ENCODE peak calls at places on chromosome 6, in six cellular contexts. One of them, this sample, is unnamed.

GRCh38 chr6:14177413-14178082 is 60.0 kb downstream of the CD83 start:
- DNase-seq in PC-9: no peak
- DNase-seq in tibial nerve: no peak
- DNase-seq in GM12865: no peak
- DNase-seq in omental fat pad: no peak
- DNase-seq in neural crest cell: no peak
- DNase-seq in this sample: no peak

GRCh38 chr6:101114703-101115102 is 233.6 kb upstream of the ASCC3 start:
- DNase-seq in PC-9: no peak
- DNase-seq in tibial nerve: no peak
- DNase-seq in GM12865: peak
- DNase-seq in omental fat pad: no peak
- DNase-seq in neural crest cell: peak
- DNase-seq in this sample: no peak

GRCh38 chr6:11083491-11083890 is 10.1 kb upstream of the SMIM13 start:
- DNase-seq in PC-9: no peak
- DNase-seq in tibial nerve: no peak
- DNase-seq in GM12865: no peak
- DNase-seq in omental fat pad: no peak
- DNase-seq in neural crest cell: no peak
- DNase-seq in this sample: no peak

GRCh38 chr6:164097557-164098398 is 683.3 kb downstream of the QKI start:
- DNase-seq in PC-9: no peak
- DNase-seq in tibial nerve: no peak
- DNase-seq in GM12865: no peak
- DNase-seq in omental fat pad: no peak
- DNase-seq in neural crest cell: no peak
- DNase-seq in this sample: no peak

GRCh38 chr6:45690846-45691245 is 313.1 kb upstream of the SUPT3H start:
- DNase-seq in PC-9: peak
- DNase-seq in tibial nerve: no peak
- DNase-seq in GM12865: no peak
- DNase-seq in omental fat pad: no peak
- DNase-seq in neural crest cell: no peak
- DNase-seq in this sample: no peak

GRCh38 chr6:133547136-133547535 is 306.0 kb downstream of the EYA4 start:
- DNase-seq in PC-9: no peak
- DNase-seq in tibial nerve: no peak
- DNase-seq in GM12865: peak
- DNase-seq in omental fat pad: no peak
- DNase-seq in neural crest cell: no peak
- DNase-seq in this sample: no peak

GRCh38 chr6:31651602-31652191 is 764 bp downstream of the BAG6 start:
- DNase-seq in PC-9: peak
- DNase-seq in tibial nerve: peak
- DNase-seq in GM12865: peak
- DNase-seq in omental fat pad: no peak
- DNase-seq in neural crest cell: no peak
- DNase-seq in this sample: no peak

GRCh38 chr6:44649365-44650025 is 262.0 kb downstream of the CDC5L start:
- DNase-seq in PC-9: no peak
- DNase-seq in tibial nerve: no peak
- DNase-seq in GM12865: no peak
- DNase-seq in omental fat pad: no peak
- DNase-seq in neural crest cell: no peak
- DNase-seq in this sample: no peak

GRCh38 chr6:1607557-1608221 is 2.0 kb upstream of the FOXC1 start:
- DNase-seq in PC-9: peak
- DNase-seq in tibial nerve: no peak
- DNase-seq in GM12865: peak
- DNase-seq in omental fat pad: no peak
- DNase-seq in neural crest cell: no peak
- DNase-seq in this sample: no peak

GRCh38 chr6:90025418-90026089 is 131.3 kb downstream of the GJA10 start:
- DNase-seq in PC-9: no peak
- DNase-seq in tibial nerve: no peak
- DNase-seq in GM12865: no peak
- DNase-seq in omental fat pad: no peak
- DNase-seq in neural crest cell: no peak
- DNase-seq in this sample: no peak

GRCh38 chr6:156877126-156877863 is 100.1 kb downstream of the ARID1B start:
- DNase-seq in PC-9: no peak
- DNase-seq in tibial nerve: peak
- DNase-seq in GM12865: no peak
- DNase-seq in omental fat pad: no peak
- DNase-seq in neural crest cell: no peak
- DNase-seq in this sample: no peak

GRCh38 chr6:36874016-36874442 is 574 bp downstream of the PPIL1 start:
- DNase-seq in PC-9: no peak
- DNase-seq in tibial nerve: no peak
- DNase-seq in GM12865: no peak
- DNase-seq in omental fat pad: peak
- DNase-seq in neural crest cell: no peak
- DNase-seq in this sample: no peak

GRCh38 chr6:69090132-69090531 is 455.1 kb downstream of the ADGRB3 start:
- DNase-seq in PC-9: no peak
- DNase-seq in tibial nerve: no peak
- DNase-seq in GM12865: no peak
- DNase-seq in omental fat pad: no peak
- DNase-seq in neural crest cell: no peak
- DNase-seq in this sample: no peak

DNA sequence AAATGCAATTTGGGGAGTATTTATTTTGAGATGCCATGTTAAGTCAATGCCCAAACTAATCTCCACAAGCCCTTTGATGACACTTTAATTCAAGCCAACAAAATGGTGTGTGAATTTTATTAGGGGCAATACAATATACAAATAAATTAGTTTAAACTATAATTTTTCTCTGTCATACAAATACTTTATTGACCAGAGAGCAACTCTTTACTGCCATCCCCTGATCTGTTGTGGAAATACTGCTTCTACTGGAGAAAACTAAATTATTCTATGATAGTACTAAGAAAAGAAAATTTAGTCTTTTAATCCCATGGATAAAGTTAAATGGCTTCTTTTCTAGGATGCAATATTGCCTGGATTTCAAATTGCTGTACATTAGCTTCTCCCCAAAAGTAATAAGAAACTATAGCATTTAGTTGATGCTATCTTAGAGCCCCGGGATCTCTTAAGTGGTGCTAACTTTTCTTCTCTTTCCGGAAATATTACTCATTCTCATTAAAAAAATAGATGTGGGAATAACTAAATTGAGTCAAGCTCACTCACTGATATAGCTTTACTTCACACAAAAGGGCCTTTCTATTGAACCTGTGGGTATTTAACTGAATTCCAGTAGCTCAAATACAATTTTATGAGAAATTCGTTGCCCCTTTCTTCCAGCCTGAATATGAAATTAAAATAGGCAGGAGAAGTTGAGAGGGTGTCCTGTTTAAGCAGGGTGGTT is 49.2 kb downstream of the SMPDL3A start:
- DNase-seq in PC-9: no peak
- DNase-seq in tibial nerve: no peak
- DNase-seq in GM12865: no peak
- DNase-seq in omental fat pad: no peak
- DNase-seq in neural crest cell: no peak
- DNase-seq in this sample: no peak
- TF ChIP-seq CTCF in PC-9: peak
- TF ChIP-seq CTCF in tibial nerve: peak
- TF ChIP-seq CTCF in GM12865: no peak
- TF ChIP-seq CTCF in omental fat pad: no peak
- TF ChIP-seq CTCF in neural crest cell: peak
- TF ChIP-seq CTCF in this sample: no peak

GRCh38 chr6:22349528-22349927 is 52.7 kb upstream of the PRL start:
- DNase-seq in PC-9: no peak
- DNase-seq in tibial nerve: no peak
- DNase-seq in GM12865: no peak
- DNase-seq in omental fat pad: no peak
- DNase-seq in neural crest cell: no peak
- DNase-seq in this sample: no peak

GRCh38 chr6:22349051-22349450 is 52.2 kb upstream of the PRL start:
- DNase-seq in PC-9: no peak
- DNase-seq in tibial nerve: no peak
- DNase-seq in GM12865: no peak
- DNase-seq in omental fat pad: no peak
- DNase-seq in neural crest cell: no peak
- DNase-seq in this sample: no peak

DNA sequence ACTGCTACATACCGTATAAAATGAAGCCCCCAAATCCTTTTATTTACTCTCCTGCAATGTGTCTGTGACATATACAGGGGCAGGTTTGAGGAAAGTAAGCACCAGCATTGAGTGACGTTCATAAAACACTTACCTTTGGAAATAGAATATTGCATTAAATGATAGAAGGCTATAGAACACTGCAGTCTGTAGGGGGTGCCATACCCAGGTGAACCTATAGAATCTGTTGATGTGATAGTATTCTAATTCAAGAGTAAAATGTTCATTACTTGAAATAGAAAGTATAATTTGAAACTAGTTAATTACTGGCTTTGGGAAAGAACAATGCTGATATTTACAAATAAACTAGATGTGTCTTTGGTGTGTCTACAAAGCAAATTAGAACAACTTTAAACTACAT is 47.0 kb upstream of the PRL start:
- DNase-seq in PC-9: no peak
- DNase-seq in tibial nerve: no peak
- DNase-seq in GM12865: no peak
- DNase-seq in omental fat pad: no peak
- DNase-seq in neural crest cell: no peak
- DNase-seq in this sample: no peak
- TF ChIP-seq CTCF in PC-9: peak
- TF ChIP-seq CTCF in tibial nerve: no peak
- TF ChIP-seq CTCF in GM12865: peak
- TF ChIP-seq CTCF in omental fat pad: no peak
- TF ChIP-seq CTCF in neural crest cell: peak
- TF ChIP-seq CTCF in this sample: no peak

DNA sequence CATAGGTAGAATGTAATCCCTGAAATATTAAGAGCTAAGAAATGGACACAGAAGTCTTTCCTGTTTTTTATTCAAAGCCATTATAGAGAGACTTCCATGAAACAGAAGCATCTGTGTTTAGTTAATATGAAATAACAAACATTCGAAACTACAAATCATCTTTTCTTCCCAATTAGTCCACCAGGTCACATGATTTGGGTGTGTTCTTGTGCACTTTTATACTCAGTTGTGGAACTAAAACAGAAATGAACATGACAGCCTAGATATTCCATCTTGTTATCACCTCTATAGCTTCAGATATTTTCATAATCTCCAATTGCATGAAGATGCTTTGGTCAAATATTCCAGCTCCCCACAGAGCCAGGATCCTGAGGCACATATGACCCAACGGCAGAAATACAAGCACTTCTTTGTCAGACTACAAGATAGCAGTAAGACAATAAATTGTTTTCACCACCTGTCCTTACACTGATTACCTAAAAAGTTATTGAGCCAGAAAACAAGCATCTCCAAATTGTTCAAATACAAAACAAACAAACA is 116.8 kb upstream of the BEND6 start:
- DNase-seq in PC-9: no peak
- DNase-seq in tibial nerve: no peak
- DNase-seq in GM12865: no peak
- DNase-seq in omental fat pad: no peak
- DNase-seq in neural crest cell: no peak
- DNase-seq in this sample: no peak
- TF ChIP-seq CTCF in PC-9: no peak
- TF ChIP-seq CTCF in tibial nerve: no peak
- TF ChIP-seq CTCF in GM12865: no peak
- TF ChIP-seq CTCF in omental fat pad: no peak
- TF ChIP-seq CTCF in neural crest cell: no peak
- TF ChIP-seq CTCF in this sample: no peak

DNA sequence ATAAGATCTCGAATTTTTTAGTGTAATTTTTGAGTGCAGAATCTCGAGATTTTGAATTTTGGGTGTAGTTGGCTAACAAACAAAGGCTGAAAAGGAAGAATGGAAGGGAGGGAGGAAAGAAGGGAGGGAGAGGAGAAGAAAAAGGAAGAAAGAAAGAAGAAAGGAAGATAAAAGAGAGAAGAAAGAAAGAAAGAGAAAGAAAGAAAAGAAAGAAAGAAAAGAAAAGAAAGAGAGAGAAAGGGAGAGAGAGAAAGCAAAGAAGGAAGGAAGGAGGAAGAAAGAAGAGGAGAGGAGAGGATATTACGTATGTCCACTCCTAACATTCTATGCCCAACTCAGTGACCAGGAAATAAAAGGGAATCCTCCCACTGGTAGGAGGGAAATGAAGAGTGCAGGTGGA is 169.6 kb downstream of the TBXT start:
- DNase-seq in PC-9: no peak
- DNase-seq in tibial nerve: no peak
- DNase-seq in GM12865: no peak
- DNase-seq in omental fat pad: no peak
- DNase-seq in neural crest cell: no peak
- DNase-seq in this sample: no peak
- TF ChIP-seq CTCF in PC-9: no peak
- TF ChIP-seq CTCF in tibial nerve: no peak
- TF ChIP-seq CTCF in GM12865: no peak
- TF ChIP-seq CTCF in omental fat pad: no peak
- TF ChIP-seq CTCF in neural crest cell: no peak
- TF ChIP-seq CTCF in this sample: no peak

DNA sequence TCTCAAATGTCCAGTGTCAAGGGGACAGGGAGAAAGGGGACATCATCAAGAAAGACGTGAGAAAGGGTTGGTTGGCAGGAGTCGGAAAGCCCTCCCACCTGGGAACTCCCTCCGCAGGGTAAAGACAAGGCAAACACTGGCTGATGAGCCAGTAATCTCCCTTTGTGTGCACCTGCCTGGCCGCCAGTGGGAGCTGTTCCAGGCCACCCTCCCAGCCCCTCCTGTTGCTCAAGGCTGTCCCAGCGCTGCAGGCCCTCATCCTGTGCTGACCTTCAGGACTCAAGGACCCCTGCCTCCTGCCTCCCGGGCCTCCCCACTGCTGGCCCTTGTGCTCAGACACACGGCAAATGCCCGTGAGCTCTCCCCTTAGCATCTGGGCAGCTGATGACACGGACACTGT is 7.4 kb downstream of the FRMD1 start:
- DNase-seq in PC-9: no peak
- DNase-seq in tibial nerve: no peak
- DNase-seq in GM12865: no peak
- DNase-seq in omental fat pad: no peak
- DNase-seq in neural crest cell: no peak
- DNase-seq in this sample: no peak
- TF ChIP-seq CTCF in PC-9: peak
- TF ChIP-seq CTCF in tibial nerve: no peak
- TF ChIP-seq CTCF in GM12865: peak
- TF ChIP-seq CTCF in omental fat pad: no peak
- TF ChIP-seq CTCF in neural crest cell: no peak
- TF ChIP-seq CTCF in this sample: no peak

GRCh38 chr6:66662196-66662595 is 955.2 kb upstream of the EYS start:
- DNase-seq in PC-9: no peak
- DNase-seq in tibial nerve: no peak
- DNase-seq in GM12865: no peak
- DNase-seq in omental fat pad: no peak
- DNase-seq in neural crest cell: no peak
- DNase-seq in this sample: no peak
- TF ChIP-seq CTCF in PC-9: peak
- TF ChIP-seq CTCF in tibial nerve: peak
- TF ChIP-seq CTCF in GM12865: no peak
- TF ChIP-seq CTCF in omental fat pad: no peak
- TF ChIP-seq CTCF in neural crest cell: peak
- TF ChIP-seq CTCF in this sample: no peak

GRCh38 chr6:17478223-17478907 is 85.0 kb downstream of the CAP2 start:
- DNase-seq in PC-9: no peak
- DNase-seq in tibial nerve: no peak
- DNase-seq in GM12865: no peak
- DNase-seq in omental fat pad: no peak
- DNase-seq in neural crest cell: no peak
- DNase-seq in this sample: no peak
- TF ChIP-seq CTCF in PC-9: no peak
- TF ChIP-seq CTCF in tibial nerve: no peak
- TF ChIP-seq CTCF in GM12865: no peak
- TF ChIP-seq CTCF in omental fat pad: no peak
- TF ChIP-seq CTCF in neural crest cell: no peak
- TF ChIP-seq CTCF in this sample: no peak

GRCh38 chr6:158026054-158026900 is 44.6 kb downstream of the SYNJ2 start:
- DNase-seq in PC-9: peak
- DNase-seq in tibial nerve: peak
- DNase-seq in GM12865: peak
- DNase-seq in omental fat pad: peak
- DNase-seq in neural crest cell: no peak
- DNase-seq in this sample: peak
- TF ChIP-seq CTCF in PC-9: no peak
- TF ChIP-seq CTCF in tibial nerve: no peak
- TF ChIP-seq CTCF in GM12865: peak
- TF ChIP-seq CTCF in omental fat pad: no peak
- TF ChIP-seq CTCF in neural crest cell: no peak
- TF ChIP-seq CTCF in this sample: peak

This sample was measured in natural killer cell.